ENCODE peak calls at places on chromosomes 12 and 14, in six cellular contexts. One of them, this sample, is unnamed.

GRCh38 chr12:42201061-42201460 is 37.0 kb downstream of the YAF2 start:
- DNase-seq in PC-3: no peak
- DNase-seq in GM23338: no peak
- DNase-seq in GM23248: no peak
- DNase-seq in fibroblast of lung: peak
- DNase-seq in HCT116: no peak
- DNase-seq in this sample: no peak

GRCh38 chr14:73059326-73059725 is 992 bp downstream of the RBM25 start:
- DNase-seq in HCT116: no peak
- DNase-seq in fibroblast of lung: peak
- DNase-seq in GM23338: no peak
- DNase-seq in GM23248: peak
- DNase-seq in PC-3: no peak
- DNase-seq in this sample: peak

GRCh38 chr14:32998433-32998832 is 59.8 kb downstream of the NPAS3 start:
- DNase-seq in fibroblast of lung: peak
- DNase-seq in GM23248: peak
- DNase-seq in HCT116: no peak
- DNase-seq in PC-3: peak
- DNase-seq in GM23338: peak
- DNase-seq in this sample: peak

GRCh38 chr12:57149309-57149900 is 2.0 kb upstream of the LRP1-AS start:
- DNase-seq in GM23338: no peak
- DNase-seq in PC-3: no peak
- DNase-seq in fibroblast of lung: peak
- DNase-seq in GM23248: peak
- DNase-seq in HCT116: no peak
- DNase-seq in this sample: no peak

GRCh38 chr14:55749201-55749812 is 169.3 kb downstream of the KTN1 start:
- DNase-seq in HCT116: no peak
- DNase-seq in GM23338: no peak
- DNase-seq in PC-3: peak
- DNase-seq in GM23248: peak
- DNase-seq in fibroblast of lung: no peak
- DNase-seq in this sample: peak

GRCh38 chr12:67531051-67531450 is 117.5 kb upstream of the DYRK2 start:
- DNase-seq in fibroblast of lung: peak
- DNase-seq in PC-3: peak
- DNase-seq in GM23248: peak
- DNase-seq in HCT116: no peak
- DNase-seq in GM23338: no peak
- DNase-seq in this sample: no peak

GRCh38 chr12:120669055-120669828 is 17.7 kb upstream of the MLEC start:
- DNase-seq in fibroblast of lung: peak
- DNase-seq in GM23248: peak
- DNase-seq in PC-3: peak
- DNase-seq in GM23338: peak
- DNase-seq in HCT116: no peak
- DNase-seq in this sample: peak

GRCh38 chr12:4270670-4271432 is 2.7 kb upstream of the CCND2 start:
- DNase-seq in fibroblast of lung: no peak
- DNase-seq in GM23338: peak
- DNase-seq in GM23248: peak
- DNase-seq in PC-3: no peak
- DNase-seq in HCT116: no peak
- DNase-seq in this sample: no peak

GRCh38 chr14:79584679-79585078 is 626.6 kb downstream of the DIO2 start:
- DNase-seq in GM23248: peak
- DNase-seq in GM23338: no peak
- DNase-seq in PC-3: peak
- DNase-seq in HCT116: no peak
- DNase-seq in fibroblast of lung: peak
- DNase-seq in this sample: peak

GRCh38 chr12:21566907-21567355 is 37.7 kb downstream of the GYS2 start:
- DNase-seq in PC-3: no peak
- DNase-seq in GM23338: no peak
- DNase-seq in fibroblast of lung: no peak
- DNase-seq in HCT116: no peak
- DNase-seq in GM23248: no peak
- DNase-seq in this sample: no peak

GRCh38 chr12:115398311-115398781 is 714.4 kb upstream of the TBX3 start:
- DNase-seq in fibroblast of lung: no peak
- DNase-seq in HCT116: no peak
- DNase-seq in GM23248: no peak
- DNase-seq in PC-3: peak
- DNase-seq in GM23338: no peak
- DNase-seq in this sample: no peak

GRCh38 chr12:123950476-123951169 is 22.0 kb downstream of the CCDC92 start:
- DNase-seq in GM23248: no peak
- DNase-seq in GM23338: no peak
- DNase-seq in HCT116: no peak
- DNase-seq in fibroblast of lung: no peak
- DNase-seq in PC-3: no peak
- DNase-seq in this sample: no peak

GRCh38 chr12:53625373-53625945 is 723 bp downstream of the ATF7 start:
- DNase-seq in HCT116: no peak
- DNase-seq in PC-3: no peak
- DNase-seq in GM23248: no peak
- DNase-seq in fibroblast of lung: no peak
- DNase-seq in GM23338: no peak
- DNase-seq in this sample: no peak

GRCh38 chr12:21428241-21428640 is 9.2 kb upstream of the PYROXD1 start:
- DNase-seq in GM23248: peak
- DNase-seq in PC-3: peak
- DNase-seq in HCT116: no peak
- DNase-seq in fibroblast of lung: peak
- DNase-seq in GM23338: no peak
- DNase-seq in this sample: no peak

GRCh38 chr14:57486767-57487379 is 6.8 kb downstream of the CCDC198 start:
- DNase-seq in fibroblast of lung: peak
- DNase-seq in PC-3: peak
- DNase-seq in GM23338: peak
- DNase-seq in HCT116: peak
- DNase-seq in GM23248: peak
- DNase-seq in this sample: peak

GRCh38 chr14:30708157-30708556 is 86.0 kb downstream of the SCFD1 start:
- DNase-seq in GM23338: peak
- DNase-seq in GM23248: no peak
- DNase-seq in fibroblast of lung: no peak
- DNase-seq in PC-3: no peak
- DNase-seq in HCT116: no peak
- DNase-seq in this sample: peak

GRCh38 chr12:124518051-124518932 is 49.1 kb downstream of the NCOR2 start:
- DNase-seq in GM23248: peak
- DNase-seq in HCT116: peak
- DNase-seq in fibroblast of lung: peak
- DNase-seq in GM23338: no peak
- DNase-seq in PC-3: peak
- DNase-seq in this sample: peak

GRCh38 chr12:76738824-76739579 is 24.9 kb upstream of the ZDHHC17 start:
- DNase-seq in PC-3: no peak
- DNase-seq in GM23338: peak
- DNase-seq in fibroblast of lung: no peak
- DNase-seq in GM23248: no peak
- DNase-seq in HCT116: no peak
- DNase-seq in this sample: no peak

GRCh38 chr12:75738486-75738885 is 227.1 kb upstream of the KRR1 start:
- DNase-seq in GM23248: peak
- DNase-seq in PC-3: no peak
- DNase-seq in GM23338: no peak
- DNase-seq in fibroblast of lung: peak
- DNase-seq in HCT116: no peak
- DNase-seq in this sample: no peak

GRCh38 chr14:52325632-52326031 is 11.5 kb downstream of the PTGER2 start:
- DNase-seq in PC-3: no peak
- DNase-seq in fibroblast of lung: peak
- DNase-seq in GM23338: no peak
- DNase-seq in HCT116: no peak
- DNase-seq in GM23248: no peak
- DNase-seq in this sample: no peak

GRCh38 chr12:65609359-65609771 is 214.9 kb upstream of the HMGA2 start:
- DNase-seq in HCT116: peak
- DNase-seq in PC-3: peak
- DNase-seq in fibroblast of lung: peak
- DNase-seq in GM23338: no peak
- DNase-seq in GM23248: peak
- DNase-seq in this sample: peak

GRCh38 chr12:69415471-69416275 is 54.5 kb upstream of the FRS2 start:
- DNase-seq in GM23248: peak
- DNase-seq in PC-3: peak
- DNase-seq in fibroblast of lung: peak
- DNase-seq in GM23338: peak
- DNase-seq in HCT116: peak
- DNase-seq in this sample: peak

GRCh38 chr14:89730692-89731091 is 223.8 kb downstream of the EFCAB11 start:
- DNase-seq in fibroblast of lung: no peak
- DNase-seq in HCT116: no peak
- DNase-seq in GM23248: no peak
- DNase-seq in GM23338: no peak
- DNase-seq in PC-3: no peak
- DNase-seq in this sample: no peak

DNA sequence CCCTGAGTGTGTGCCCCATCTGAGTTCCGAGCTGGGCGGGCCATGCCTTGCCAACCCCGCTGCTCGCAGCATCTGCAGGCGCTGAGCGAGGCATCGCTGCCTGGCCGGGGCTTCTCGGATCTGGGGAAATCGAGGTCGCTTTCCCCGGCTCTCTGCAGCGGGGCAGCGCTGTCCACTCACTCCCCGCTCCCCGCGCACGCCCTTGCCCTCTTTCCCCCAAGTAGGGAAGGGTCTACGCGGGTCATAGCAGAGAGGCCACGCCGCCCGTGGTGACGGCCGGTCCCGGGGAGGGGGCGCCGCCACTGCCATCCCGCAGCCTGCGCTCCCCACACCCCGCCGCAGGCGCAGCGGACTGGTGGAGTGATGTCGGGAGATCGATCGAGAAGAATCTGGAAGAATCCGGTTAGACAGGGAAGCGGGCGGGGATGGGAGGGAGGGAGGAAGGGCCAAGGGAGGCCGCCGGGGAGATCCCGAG is 472 bp upstream of the FKBP4 start:
- DNase-seq in PC-3: no peak
- DNase-seq in HCT116: no peak
- DNase-seq in GM23338: peak
- DNase-seq in GM23248: peak
- DNase-seq in fibroblast of lung: no peak
- DNase-seq in this sample: peak
- TF ChIP-seq EZH2 in PC-3: no peak
- TF ChIP-seq EZH2 in HCT116: no peak
- TF ChIP-seq EZH2 in GM23338: no peak
- TF ChIP-seq EZH2 in GM23248: no peak
- TF ChIP-seq EZH2 in fibroblast of lung: no peak
- TF ChIP-seq EZH2 in this sample: no peak

GRCh38 chr14:22837750-22838538 is 1.6 kb downstream of the MMP14 start:
- DNase-seq in PC-3: peak
- DNase-seq in GM23248: peak
- DNase-seq in fibroblast of lung: peak
- DNase-seq in GM23338: peak
- DNase-seq in HCT116: no peak
- DNase-seq in this sample: peak
- TF ChIP-seq EZH2 in PC-3: no peak
- TF ChIP-seq EZH2 in GM23248: no peak
- TF ChIP-seq EZH2 in fibroblast of lung: no peak
- TF ChIP-seq EZH2 in GM23338: no peak
- TF ChIP-seq EZH2 in HCT116: no peak
- TF ChIP-seq EZH2 in this sample: no peak

DNA sequence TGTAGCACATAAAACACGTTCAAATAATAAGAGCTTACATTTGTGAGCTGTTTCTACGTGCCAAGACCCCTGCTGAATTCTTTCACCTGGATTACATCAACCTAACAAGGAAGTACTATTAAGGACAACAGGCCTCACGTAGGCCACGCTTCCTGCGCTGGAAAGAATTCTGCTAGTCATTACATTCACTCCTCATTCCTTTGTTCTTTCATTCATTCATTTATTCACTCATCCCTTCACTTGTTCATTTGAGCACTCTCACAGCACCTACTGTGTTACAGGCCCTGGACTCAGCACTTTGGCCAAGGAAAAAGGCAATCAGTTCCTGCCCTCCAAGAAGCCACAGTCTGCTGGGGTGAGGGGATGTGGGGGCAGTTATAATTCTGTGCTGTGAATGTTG is 28.2 kb downstream of the TESC start:
- DNase-seq in GM23248: no peak
- DNase-seq in GM23338: no peak
- DNase-seq in fibroblast of lung: no peak
- DNase-seq in PC-3: no peak
- DNase-seq in HCT116: no peak
- DNase-seq in this sample: no peak
- TF ChIP-seq EZH2 in GM23248: no peak
- TF ChIP-seq EZH2 in GM23338: no peak
- TF ChIP-seq EZH2 in fibroblast of lung: no peak
- TF ChIP-seq EZH2 in PC-3: no peak
- TF ChIP-seq EZH2 in HCT116: no peak
- TF ChIP-seq EZH2 in this sample: no peak

GRCh38 chr12:113478351-113479011 is 6.8 kb upstream of the LHX5 start:
- DNase-seq in GM23248: no peak
- DNase-seq in GM23338: peak
- DNase-seq in HCT116: no peak
- DNase-seq in fibroblast of lung: no peak
- DNase-seq in PC-3: no peak
- DNase-seq in this sample: no peak

GRCh38 chr12:113477842-113478215 is 6.2 kb upstream of the LHX5 start:
- DNase-seq in fibroblast of lung: no peak
- DNase-seq in GM23248: no peak
- DNase-seq in PC-3: no peak
- DNase-seq in GM23338: no peak
- DNase-seq in HCT116: no peak
- DNase-seq in this sample: no peak

GRCh38 chr12:113476093-113476986 is 4.7 kb upstream of the LHX5 start:
- DNase-seq in HCT116: no peak
- DNase-seq in GM23248: no peak
- DNase-seq in fibroblast of lung: no peak
- DNase-seq in GM23338: peak
- DNase-seq in PC-3: no peak
- DNase-seq in this sample: no peak

GRCh38 chr12:113475451-113476085 is 3.9 kb upstream of the LHX5 start:
- DNase-seq in PC-3: no peak
- DNase-seq in GM23338: peak
- DNase-seq in GM23248: no peak
- DNase-seq in HCT116: no peak
- DNase-seq in fibroblast of lung: no peak
- DNase-seq in this sample: no peak

DNA sequence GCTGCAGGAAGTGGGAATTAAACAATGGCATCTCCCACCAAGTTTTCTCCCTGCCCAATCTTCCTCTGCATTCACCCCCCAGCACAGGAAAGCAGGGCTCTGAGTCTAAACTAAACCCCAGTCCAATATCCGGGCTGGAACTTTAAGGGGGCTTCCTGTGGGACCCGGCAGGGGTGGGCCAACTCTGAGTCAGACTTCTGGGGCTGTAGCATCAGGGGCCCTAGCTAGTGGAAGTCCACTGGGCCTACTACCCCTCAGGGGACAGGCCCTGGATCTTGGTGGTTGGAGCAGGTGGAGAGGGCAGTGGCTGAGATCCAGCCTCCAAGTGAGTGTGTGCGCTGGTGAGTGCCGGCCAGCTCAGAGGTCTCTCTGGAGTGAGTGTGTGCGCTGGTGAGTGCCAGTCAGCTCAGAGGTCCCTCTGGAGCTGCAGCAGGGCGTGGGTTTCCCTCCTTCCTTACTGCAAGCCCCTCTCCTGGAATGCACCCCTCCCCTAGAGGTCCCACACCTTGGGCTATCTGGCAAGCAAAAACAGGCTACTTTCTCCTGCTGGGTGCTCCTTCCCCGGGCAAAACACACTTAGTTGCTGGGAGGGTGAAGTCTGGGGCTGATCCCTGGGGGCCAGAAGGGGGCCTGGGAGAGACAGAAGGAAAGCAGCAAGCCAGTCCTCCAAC is 5.6 kb upstream of the LHX5 start:
- DNase-seq in PC-3: no peak
- DNase-seq in fibroblast of lung: no peak
- DNase-seq in HCT116: no peak
- DNase-seq in GM23338: peak
- DNase-seq in GM23248: no peak
- DNase-seq in this sample: no peak
- TF ChIP-seq EZH2 in PC-3: no peak
- TF ChIP-seq EZH2 in fibroblast of lung: no peak
- TF ChIP-seq EZH2 in HCT116: no peak
- TF ChIP-seq EZH2 in GM23338: peak
- TF ChIP-seq EZH2 in GM23248: no peak
- TF ChIP-seq EZH2 in this sample: no peak